ENCODE peak calls at places on chromosomes 4 and X, in four cellular contexts. Z is AG04450, K is thoracic aorta, Y is small intestine. V is an unnamed sample. For H3K27me3, the result is how much of the 10 kb centered on the place peaks cover.

GRCh38 chrX:13716905-13717304 is 17.5 kb downstream of the TRAPPC2 start:
- DNase-seq in Z (no peak), K (no peak), Y (no peak), V (no peak)

GRCh38 chr4:4960574-4960973 is 58.7 kb downstream of the CYTL1 start:
- DNase-seq in Z (no peak), K (no peak), Y (peak), V (no peak)

GRCh38 chrX:13009844-13010243 is 34.6 kb downstream of the FAM9C start:
- DNase-seq in Z (no peak), K (no peak), Y (no peak), V (no peak)

GRCh38 chr4:51895158-51895557 is 52.2 kb downstream of the DCUN1D4 start:
- DNase-seq in Z (no peak), K (no peak), Y (no peak), V (no peak)

GRCh38 chrX:72526534-72527508 is 45.8 kb downstream of the HDAC8 start:
- DNase-seq in Z (no peak), K (no peak), Y (no peak), V (no peak)

GRCh38 chrX:17547658-17548057 is 172.7 kb downstream of the NHS start:
- DNase-seq in Z (peak), K (no peak), Y (peak), V (no peak)

GRCh38 chr4:141659539-141659938 is 23.2 kb downstream of the IL15 start:
- DNase-seq in Z (no peak), K (no peak), Y (no peak), V (no peak)

GRCh38 chr4:167578906-167579305 is 344.6 kb upstream of the SPOCK3 start:
- DNase-seq in Z (no peak), K (no peak), Y (no peak), V (no peak)

GRCh38 chr4:133154725-133155124 is 5.6 kb downstream of the PCDH10 start:
- DNase-seq in Z (no peak), K (no peak), Y (no peak), V (no peak)

GRCh38 chr4:72360075-72360474 is 208.9 kb downstream of the ADAMTS3 start:
- DNase-seq in Z (no peak), K (no peak), Y (no peak), V (no peak)

GRCh38 chr4:69708211-69708610 is 52.2 kb downstream of the SULT1B1 start:
- DNase-seq in Z (no peak), K (no peak), Y (no peak), V (no peak)

GRCh38 chrX:46576458-46576857 is 2.9 kb downstream of the CHST7 start:
- DNase-seq in Z (no peak), K (no peak), Y (no peak), V (no peak)

GRCh38 chr4:13920901-13921300 is 293.4 kb upstream of the BOD1L1 start:
- DNase-seq in Z (peak), K (peak), Y (peak), V (no peak)

GRCh38 chrX:1876041-1876440 is 261.2 kb downstream of the ASMT start:
- DNase-seq in Z (no peak), K (no peak), Y (no peak), V (no peak)

GRCh38 chr4:131063878-131064277 is 1967.9 kb downstream of the C4orf33 start:
- DNase-seq in Z (no peak), K (no peak), Y (no peak), V (no peak)

GRCh38 chrX:103878466-103879151 is 46.6 kb upstream of the RAB9B start:
- DNase-seq in Z (peak), K (no peak), Y (no peak), V (no peak)

GRCh38 chrX:17242470-17242869 is 132.5 kb upstream of the NHS start:
- DNase-seq in Z (peak), K (peak), Y (peak), V (no peak)

GRCh38 chr4:15420642-15421041 is 7.2 kb upstream of the C1QTNF7 start:
- DNase-seq in Z (peak), K (no peak), Y (no peak), V (no peak)

GRCh38 chr4:49221209-49221608 is 235.1 kb downstream of the CWH43 start:
- DNase-seq in Z (no peak), K (no peak), Y (no peak), V (no peak)

GRCh38 chrX:77788050-77788449 is 2.0 kb upstream of the ATRX start:
- DNase-seq in Z (no peak), K (no peak), Y (peak), V (no peak)

GRCh38 chr4:127141857-127142256 is 490.9 kb upstream of the INTU start:
- DNase-seq in Z (no peak), K (no peak), Y (no peak), V (no peak)

GRCh38 chr4:54482529-54482961 is 175.2 kb upstream of the KIT start:
- DNase-seq in Z (no peak), K (no peak), Y (no peak), V (no peak)

GRCh38 chr4:168857546-168858314 is 152.3 kb downstream of the CBR4 start:
- DNase-seq in Z (peak), K (no peak), Y (no peak), V (no peak)

GRCh38 chr4:8644461-8644891 is 51.9 kb downstream of the CPZ start:
- DNase-seq in Z (no peak), K (no peak), Y (no peak), V (no peak)

GRCh38 chrX:129737921-129738320 is 858 bp upstream of the XPNPEP2 start:
- DNase-seq in Z (no peak), K (no peak), Y (peak), V (no peak)

GRCh38 chrX:104118765-104119164 is 6.4 kb downstream of the ZCCHC18 start:
- DNase-seq in Z (no peak), K (no peak), Y (no peak), V (no peak)

GRCh38 chr4:166527500-166527899 is 654.5 kb downstream of the TLL1 start:
- DNase-seq in Z (no peak), K (no peak), Y (no peak), V (no peak)

GRCh38 chr4:123125477-123125876 is 203.1 kb upstream of the NUDT6 start:
- DNase-seq in Z (no peak), K (no peak), Y (no peak), V (no peak)

GRCh38 chr4:123120473-123120872 is 198.1 kb upstream of the NUDT6 start:
- DNase-seq in Z (no peak), K (no peak), Y (no peak), V (no peak)

GRCh38 chr4:123116412-123116811 is 194.0 kb upstream of the NUDT6 start:
- DNase-seq in Z (no peak), K (no peak), Y (no peak), V (no peak)

GRCh38 chr4:123127218-123127617 is 204.8 kb upstream of the NUDT6 start:
- DNase-seq in Z (no peak), K (no peak), Y (no peak), V (no peak)

DNA sequence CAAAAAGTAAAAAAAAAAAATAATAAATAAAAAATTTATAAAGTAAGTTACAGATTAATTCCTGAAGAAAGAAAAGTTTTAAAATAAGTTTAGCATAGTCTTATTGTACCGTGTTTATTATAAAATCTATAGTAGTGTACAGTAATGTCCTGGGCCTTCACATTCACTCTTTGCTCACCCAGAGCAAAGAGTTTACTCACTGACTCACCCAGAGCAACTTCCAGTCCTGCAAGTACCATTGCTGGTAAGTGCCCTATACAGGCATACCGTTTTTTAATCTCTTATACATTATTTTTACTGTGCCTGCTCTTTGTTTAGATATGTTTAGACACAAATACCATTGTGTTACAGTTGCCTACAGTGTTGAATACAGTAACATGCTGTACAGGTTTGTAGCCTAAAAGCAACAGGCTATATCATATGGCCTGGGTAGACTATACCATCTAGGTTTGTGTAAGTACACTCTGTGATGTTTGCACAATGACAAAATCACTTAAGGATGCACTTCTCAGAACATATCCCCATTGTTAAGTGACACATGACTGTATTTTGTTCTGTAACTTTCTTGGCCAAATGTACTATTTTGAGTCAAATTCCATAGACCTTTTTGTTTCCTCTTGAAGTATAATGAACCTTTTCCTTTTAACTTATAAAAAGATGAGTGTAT is 199.0 kb upstream of the NUDT6 start:
- DNase-seq in Z (no peak), K (no peak), Y (no peak), V (no peak)
- H3K27ac ChIP-seq in Z (no peak), K (no peak), Y (no peak), V (no peak)

DNA sequence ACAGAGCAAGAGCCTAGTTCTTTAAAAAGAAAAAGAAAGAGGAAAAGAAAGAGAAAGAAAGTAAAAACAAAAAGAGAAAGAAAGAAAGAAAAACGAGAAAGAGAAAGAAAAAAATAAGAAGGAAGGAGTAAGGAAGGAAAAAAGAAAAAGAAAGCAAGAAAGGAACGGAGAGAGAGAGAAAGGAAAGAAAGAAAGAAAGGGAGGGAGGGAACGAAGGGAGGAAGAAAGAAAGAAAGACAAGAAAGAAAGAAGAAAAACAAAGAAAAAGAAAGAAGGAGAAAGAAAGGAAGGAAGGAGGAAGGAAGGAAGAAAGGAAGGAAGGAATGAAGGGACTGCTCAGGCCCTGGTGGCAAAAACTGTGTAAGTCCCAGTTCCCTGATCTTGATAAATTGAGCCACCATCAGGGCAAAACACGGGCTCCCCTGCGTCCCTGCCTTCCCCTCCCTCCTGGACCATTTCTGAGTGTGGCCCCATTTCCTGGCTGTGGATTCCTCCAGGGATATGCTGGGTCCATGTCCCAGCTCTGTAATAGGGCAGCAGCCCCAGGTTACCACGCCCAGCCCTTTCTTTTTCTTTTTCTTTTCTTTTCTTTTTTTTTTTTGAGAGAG is 44.8 kb downstream of the SHOX start:
- DNase-seq in Z (no peak), K (no peak), Y (no peak), V (no peak)
- H3K27me3 ChIP-seq in Z (under half), K (under half), Y (under half), V (under half)

DNA sequence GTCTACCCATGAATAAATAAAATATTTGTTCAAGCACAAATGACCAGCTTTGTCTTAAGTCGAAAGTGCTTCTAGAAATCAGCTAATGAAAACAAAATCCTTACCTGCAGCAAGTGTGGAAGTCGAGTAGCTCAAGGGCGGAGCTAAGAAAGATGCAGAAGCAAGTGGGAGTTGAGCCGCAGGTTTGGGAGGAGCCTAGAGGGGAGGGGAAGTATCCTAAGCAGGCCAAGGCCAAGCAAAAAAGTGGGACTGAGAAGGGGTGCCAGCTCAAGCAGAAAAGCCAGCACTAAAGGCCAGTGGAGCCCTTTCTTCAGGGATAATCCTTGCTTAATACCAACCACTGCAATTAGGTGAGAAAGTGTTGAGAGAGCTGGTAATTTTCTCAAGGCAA is 60.8 kb downstream of the DLG3 start:
- DNase-seq in Z (no peak), K (no peak), Y (no peak), V (no peak)
- H3K27ac ChIP-seq in Z (no peak), K (no peak), Y (no peak), V (no peak)

DNA sequence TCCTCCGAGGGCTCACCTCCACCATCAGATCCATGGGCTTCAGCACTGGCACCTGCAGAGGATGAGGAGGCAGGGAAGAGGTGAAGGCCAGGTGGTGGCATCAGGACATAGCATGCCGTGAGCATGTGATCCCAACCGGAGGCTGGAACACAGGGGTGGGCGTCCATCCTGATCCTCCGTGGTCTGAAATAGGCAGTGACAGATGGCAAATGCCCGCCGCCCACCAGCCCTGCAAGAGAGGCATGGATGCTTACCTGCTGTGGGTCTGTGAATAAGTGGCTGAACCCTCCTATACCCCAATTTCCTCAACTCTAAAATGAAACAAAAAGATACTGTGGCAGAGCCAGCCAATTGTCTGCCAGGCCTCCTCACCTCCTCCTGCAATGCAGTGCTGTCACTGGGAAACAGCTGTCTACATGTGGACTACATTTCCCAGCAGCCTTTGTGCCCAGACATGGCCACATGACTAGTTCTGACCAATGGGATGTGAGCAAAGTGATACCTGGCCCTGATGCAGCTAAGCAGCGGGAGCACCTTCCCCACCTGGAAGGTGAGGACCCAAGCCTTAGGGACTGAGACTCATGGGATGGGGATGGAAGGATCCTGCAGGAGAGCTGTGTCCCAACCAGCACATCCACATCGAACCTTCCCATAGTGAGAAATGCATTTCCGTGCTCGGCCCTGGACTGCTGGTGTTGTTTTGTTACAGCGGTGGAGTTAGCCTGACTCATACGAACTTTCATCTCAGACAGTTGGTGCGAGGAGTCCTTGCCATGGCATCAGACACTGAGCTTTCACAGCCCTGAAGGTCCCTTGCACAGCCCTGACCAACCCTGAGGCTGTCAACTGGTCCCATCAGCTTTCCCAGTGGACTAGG is 99.5 kb downstream of the PPP2R2C start:
- DNase-seq in Z (no peak), K (no peak), Y (peak), V (no peak)
- H3K27me3 ChIP-seq in Z (under half), K (under half), Y (under half), V (under half)

DNA sequence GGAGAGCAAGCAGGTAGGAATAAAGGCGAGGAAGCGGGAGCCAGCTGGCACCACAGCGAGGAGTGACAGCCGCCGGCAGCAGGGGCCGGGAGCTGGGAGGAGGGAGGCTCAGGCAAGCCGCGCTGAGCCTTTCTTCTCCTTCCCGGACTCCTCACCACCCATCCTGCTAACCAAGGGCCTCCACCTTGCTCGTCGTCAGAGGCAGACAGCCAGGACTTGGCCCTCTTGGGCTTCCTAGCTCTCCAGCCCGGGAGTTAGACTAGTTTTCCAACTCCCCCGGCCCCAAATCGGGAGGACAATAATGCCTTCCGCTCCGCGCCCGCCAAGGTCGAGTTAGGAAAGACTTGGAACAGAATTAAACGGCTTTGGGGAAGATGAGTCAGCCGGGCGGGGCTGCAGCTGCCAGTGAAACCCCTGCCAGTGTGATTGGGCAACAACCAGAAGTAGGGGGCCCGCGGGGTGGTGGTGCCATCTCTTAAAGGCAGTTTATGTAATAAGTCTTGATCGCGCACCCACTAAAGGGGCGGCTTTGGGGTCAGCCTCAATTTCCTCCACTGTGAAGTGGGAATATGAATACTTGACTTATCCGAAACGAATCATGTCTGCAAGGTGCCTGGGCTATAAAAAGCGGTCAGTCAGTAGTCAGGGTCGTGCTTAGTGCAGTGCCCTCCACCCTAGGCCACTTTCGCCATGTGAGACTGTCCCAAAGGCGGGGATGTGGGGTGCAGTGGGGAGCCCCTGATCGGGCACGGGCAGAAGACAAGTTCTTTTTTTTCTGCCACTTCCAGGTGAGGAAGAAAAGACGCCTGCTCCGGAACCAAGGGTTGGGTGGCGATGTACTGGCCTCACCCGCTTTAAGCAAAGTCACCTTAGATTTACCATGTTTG is 6.7 kb upstream of the HSD17B10 start:
- DNase-seq in Z (no peak), K (peak), Y (peak), V (no peak)
- H3K27ac ChIP-seq in Z (peak), K (peak), Y (peak), V (peak)

DNA sequence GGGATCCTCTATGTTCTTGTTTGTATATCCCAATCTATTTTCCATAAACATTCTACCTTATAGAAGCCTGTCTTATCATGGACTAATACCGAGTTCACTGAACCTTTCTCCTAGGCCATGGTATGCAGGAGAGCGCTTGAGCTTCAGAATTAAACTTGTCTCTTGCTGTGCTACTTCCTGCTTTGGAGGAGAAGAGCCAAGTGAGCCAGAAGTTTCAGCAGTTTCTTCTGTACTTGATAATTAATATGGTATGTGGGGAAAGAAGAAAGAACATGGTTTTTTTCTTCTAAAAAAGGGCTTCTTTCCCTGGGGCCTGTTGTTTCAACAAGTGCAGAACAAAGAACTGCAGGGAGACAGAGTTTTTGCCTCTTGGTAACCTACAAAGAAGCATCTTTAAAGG is 172.8 kb downstream of the ATG4A start:
- DNase-seq in Z (no peak), K (no peak), Y (no peak), V (no peak)
- H3K27me3 ChIP-seq in Z (under half), K (under half), Y (under half), V (under half)

GRCh38 chr4:118753685-118754084 is 68.5 kb downstream of the METTL14 start:
- DNase-seq in Z (no peak), K (no peak), Y (no peak), V (no peak)
- H3K27ac ChIP-seq in Z (no peak), K (peak), Y (no peak), V (peak)

DNA sequence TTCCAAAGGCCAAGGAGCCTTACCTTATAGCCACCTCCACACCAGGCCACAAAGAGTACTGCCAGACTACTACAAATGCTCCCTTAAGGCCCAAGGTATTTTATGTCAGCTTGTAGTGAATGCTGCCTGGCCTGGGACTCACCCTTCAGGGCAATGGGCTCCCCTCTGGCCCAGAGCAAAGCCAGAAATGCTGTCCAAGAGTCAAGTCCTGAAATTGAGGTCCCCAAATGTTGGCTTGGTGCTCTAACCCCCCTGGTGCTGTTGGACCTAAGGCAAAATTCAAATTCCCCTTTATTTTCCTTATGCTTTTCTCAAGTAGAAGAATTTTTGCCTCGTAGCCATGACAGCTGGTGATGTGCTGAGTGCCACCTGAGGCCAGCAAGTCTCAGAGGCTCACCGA is 1354.3 kb upstream of the DIAPH2 start:
- DNase-seq in Z (no peak), K (no peak), Y (no peak), V (no peak)
- H3K27me3 ChIP-seq in Z (under half), K (under half), Y (under half), V (under half)

GRCh38 chr4:2426711-2427275 is 8.0 kb downstream of the CFAP99 start:
- DNase-seq in Z (no peak), K (no peak), Y (no peak), V (no peak)
- H3K27ac ChIP-seq in Z (no peak), K (no peak), Y (no peak), V (no peak)